ENCODE peak calls at places on chromosomes 12 and 14, in five cellular contexts. One of them, this sample, is unnamed. For H3K4me1, the result is how much of the 10 kb centered on the place peaks cover.

GRCh38 chr12:67792185-67792584 is 143.6 kb downstream of the DYRK2 start:
- DNase-seq in SK-N-SH: no peak
- DNase-seq in GM12878: no peak
- DNase-seq in H1: peak
- DNase-seq in K562: no peak
- DNase-seq in this sample: no peak

GRCh38 chr12:122125452-122126341 is 47.1 kb downstream of the MLXIP start:
- DNase-seq in SK-N-SH: no peak
- DNase-seq in H1: no peak
- DNase-seq in GM12878: no peak
- DNase-seq in K562: no peak
- DNase-seq in this sample: no peak

GRCh38 chr12:71392521-71393145 is 47.0 kb upstream of the LGR5 start:
- DNase-seq in GM12878: peak
- DNase-seq in H1: no peak
- DNase-seq in K562: peak
- DNase-seq in SK-N-SH: peak
- DNase-seq in this sample: peak

GRCh38 chr12:61546296-61546695 is 713.9 kb upstream of the USP15 start:
- DNase-seq in SK-N-SH: no peak
- DNase-seq in GM12878: no peak
- DNase-seq in H1: no peak
- DNase-seq in K562: no peak
- DNase-seq in this sample: no peak

GRCh38 chr12:40208707-40209106 is 16.1 kb upstream of the LRRK2 start:
- DNase-seq in H1: no peak
- DNase-seq in SK-N-SH: no peak
- DNase-seq in K562: no peak
- DNase-seq in GM12878: no peak
- DNase-seq in this sample: no peak

GRCh38 chr12:40738856-40739255 is 46.6 kb downstream of the CNTN1 start:
- DNase-seq in H1: no peak
- DNase-seq in K562: no peak
- DNase-seq in GM12878: no peak
- DNase-seq in SK-N-SH: no peak
- DNase-seq in this sample: no peak

GRCh38 chr12:20220339-20220738 is 148.0 kb upstream of the PDE3A start:
- DNase-seq in K562: no peak
- DNase-seq in SK-N-SH: no peak
- DNase-seq in H1: no peak
- DNase-seq in GM12878: peak
- DNase-seq in this sample: no peak

GRCh38 chr14:51732494-51733080 is 80.9 kb downstream of the FRMD6 start:
- DNase-seq in K562: no peak
- DNase-seq in SK-N-SH: no peak
- DNase-seq in H1: no peak
- DNase-seq in GM12878: no peak
- DNase-seq in this sample: no peak

GRCh38 chr12:70321182-70321581 is 44.9 kb upstream of the KCNMB4 start:
- DNase-seq in H1: no peak
- DNase-seq in GM12878: no peak
- DNase-seq in K562: peak
- DNase-seq in SK-N-SH: no peak
- DNase-seq in this sample: no peak

GRCh38 chr12:12985817-12986408 is 14.2 kb downstream of the HEBP1 start:
- DNase-seq in K562: peak
- DNase-seq in GM12878: no peak
- DNase-seq in SK-N-SH: peak
- DNase-seq in H1: peak
- DNase-seq in this sample: peak

GRCh38 chr12:96425973-96426372 is 25.7 kb upstream of the CDK17 start:
- DNase-seq in K562: no peak
- DNase-seq in H1: no peak
- DNase-seq in GM12878: no peak
- DNase-seq in SK-N-SH: no peak
- DNase-seq in this sample: no peak
- TF ChIP-seq GABPA in K562: no peak
- TF ChIP-seq GABPA in H1: no peak
- TF ChIP-seq GABPA in GM12878: no peak
- TF ChIP-seq GABPA in SK-N-SH: no peak
- TF ChIP-seq GABPA in this sample: no peak

GRCh38 chr12:6692888-6693287 is 3.7 kb upstream of the ZNF384 start:
- DNase-seq in SK-N-SH: no peak
- DNase-seq in GM12878: no peak
- DNase-seq in K562: no peak
- DNase-seq in H1: no peak
- DNase-seq in this sample: no peak

GRCh38 chr12:6685814-6686213 is 3.4 kb downstream of the ZNF384 start:
- DNase-seq in K562: no peak
- DNase-seq in GM12878: no peak
- DNase-seq in H1: no peak
- DNase-seq in SK-N-SH: no peak
- DNase-seq in this sample: no peak

GRCh38 chr12:6688543-6688999 is 604 bp downstream of the ZNF384 start:
- DNase-seq in GM12878: peak
- DNase-seq in SK-N-SH: peak
- DNase-seq in H1: no peak
- DNase-seq in K562: no peak
- DNase-seq in this sample: no peak

GRCh38 chr12:6691473-6691872 is 2.3 kb upstream of the ZNF384 start:
- DNase-seq in SK-N-SH: no peak
- DNase-seq in GM12878: no peak
- DNase-seq in K562: no peak
- DNase-seq in H1: no peak
- DNase-seq in this sample: no peak

GRCh38 chr12:6689000-6689882 is at the start of gene ZNF384:
- DNase-seq in GM12878: peak
- DNase-seq in SK-N-SH: peak
- DNase-seq in H1: peak
- DNase-seq in K562: peak
- DNase-seq in this sample: peak
- TF ChIP-seq RFX5 in GM12878: peak
- TF ChIP-seq RFX5 in SK-N-SH: no peak
- TF ChIP-seq RFX5 in H1: no peak
- TF ChIP-seq RFX5 in K562: no peak
- TF ChIP-seq RFX5 in this sample: peak

GRCh38 chr14:99137001-99137700 is 134.8 kb downstream of the BCL11B start:
- DNase-seq in SK-N-SH: no peak
- DNase-seq in H1: no peak
- DNase-seq in GM12878: no peak
- DNase-seq in K562: no peak
- DNase-seq in this sample: no peak

GRCh38 chr14:99136047-99136400 is 136.0 kb downstream of the BCL11B start:
- DNase-seq in K562: no peak
- DNase-seq in H1: peak
- DNase-seq in SK-N-SH: no peak
- DNase-seq in GM12878: no peak
- DNase-seq in this sample: no peak

GRCh38 chr14:99138999-99139865 is 132.8 kb downstream of the BCL11B start:
- DNase-seq in GM12878: no peak
- DNase-seq in H1: no peak
- DNase-seq in K562: no peak
- DNase-seq in SK-N-SH: no peak
- DNase-seq in this sample: no peak

GRCh38 chr14:99136401-99136800 is 135.6 kb downstream of the BCL11B start:
- DNase-seq in K562: no peak
- DNase-seq in GM12878: no peak
- DNase-seq in SK-N-SH: no peak
- DNase-seq in H1: no peak
- DNase-seq in this sample: no peak

DNA sequence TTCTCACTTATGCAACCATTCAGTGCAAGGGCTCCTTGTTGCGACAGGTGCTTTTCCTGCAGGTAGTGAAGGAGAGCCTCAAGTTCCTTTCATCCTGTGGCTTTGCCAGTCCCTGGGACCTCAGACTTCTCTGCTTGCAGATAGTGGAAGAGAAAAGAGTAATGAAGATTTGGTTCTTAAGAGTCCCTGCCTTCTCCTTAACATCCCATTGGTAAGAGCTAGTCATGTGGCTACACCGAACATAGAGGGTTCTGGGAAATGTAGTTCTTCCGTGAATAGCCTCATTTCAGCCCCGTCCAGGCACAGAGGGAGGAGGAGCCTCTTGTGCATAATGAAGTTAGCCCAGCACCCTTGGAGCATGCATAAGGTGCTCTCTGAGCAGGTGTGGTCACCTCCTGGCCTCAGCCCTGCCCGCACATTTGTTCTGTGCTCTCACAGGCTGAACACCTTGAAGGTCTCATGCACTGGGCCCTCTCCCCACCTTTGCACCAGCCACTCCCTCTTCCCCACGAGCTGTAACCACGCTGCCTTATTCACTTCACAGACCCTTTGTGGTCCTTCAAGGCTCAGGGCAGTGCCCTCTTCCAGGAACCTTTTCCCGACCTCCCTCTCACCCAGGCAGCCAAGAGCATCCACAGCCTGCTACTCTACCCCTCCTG is 134.0 kb downstream of the BCL11B start:
- DNase-seq in H1: peak
- DNase-seq in SK-N-SH: no peak
- DNase-seq in K562: peak
- DNase-seq in GM12878: no peak
- DNase-seq in this sample: no peak
- H3K4me1 ChIP-seq in H1: under half
- H3K4me1 ChIP-seq in SK-N-SH: under half
- H3K4me1 ChIP-seq in K562: under half
- H3K4me1 ChIP-seq in GM12878: under half
- H3K4me1 ChIP-seq in this sample: under half

GRCh38 chr14:48936352-48936751 is 649.8 kb downstream of the RPS29 start:
- DNase-seq in H1: no peak
- DNase-seq in SK-N-SH: peak
- DNase-seq in K562: no peak
- DNase-seq in GM12878: no peak
- DNase-seq in this sample: no peak

GRCh38 chr14:48937796-48938195 is 648.4 kb downstream of the RPS29 start:
- DNase-seq in H1: no peak
- DNase-seq in GM12878: no peak
- DNase-seq in SK-N-SH: peak
- DNase-seq in K562: no peak
- DNase-seq in this sample: no peak

GRCh38 chr14:48936881-48937280 is 649.3 kb downstream of the RPS29 start:
- DNase-seq in H1: no peak
- DNase-seq in GM12878: no peak
- DNase-seq in K562: no peak
- DNase-seq in SK-N-SH: no peak
- DNase-seq in this sample: no peak
- TF ChIP-seq GABPA in H1: no peak
- TF ChIP-seq GABPA in GM12878: no peak
- TF ChIP-seq GABPA in K562: no peak
- TF ChIP-seq GABPA in SK-N-SH: no peak
- TF ChIP-seq GABPA in this sample: no peak

GRCh38 chr12:132570635-132571034 is 39.7 kb downstream of the LRCOL1 start:
- DNase-seq in GM12878: no peak
- DNase-seq in SK-N-SH: no peak
- DNase-seq in K562: no peak
- DNase-seq in H1: no peak
- DNase-seq in this sample: no peak

GRCh38 chr12:132571598-132571997 is 38.8 kb downstream of the LRCOL1 start:
- DNase-seq in SK-N-SH: no peak
- DNase-seq in GM12878: no peak
- DNase-seq in H1: no peak
- DNase-seq in K562: no peak
- DNase-seq in this sample: no peak

GRCh38 chr12:132572801-132573760 is 37.3 kb downstream of the LRCOL1 start:
- DNase-seq in GM12878: no peak
- DNase-seq in K562: no peak
- DNase-seq in SK-N-SH: no peak
- DNase-seq in H1: no peak
- DNase-seq in this sample: no peak

GRCh38 chr12:132571051-132571450 is 39.3 kb downstream of the LRCOL1 start:
- DNase-seq in K562: no peak
- DNase-seq in GM12878: no peak
- DNase-seq in SK-N-SH: no peak
- DNase-seq in H1: no peak
- DNase-seq in this sample: no peak

DNA sequence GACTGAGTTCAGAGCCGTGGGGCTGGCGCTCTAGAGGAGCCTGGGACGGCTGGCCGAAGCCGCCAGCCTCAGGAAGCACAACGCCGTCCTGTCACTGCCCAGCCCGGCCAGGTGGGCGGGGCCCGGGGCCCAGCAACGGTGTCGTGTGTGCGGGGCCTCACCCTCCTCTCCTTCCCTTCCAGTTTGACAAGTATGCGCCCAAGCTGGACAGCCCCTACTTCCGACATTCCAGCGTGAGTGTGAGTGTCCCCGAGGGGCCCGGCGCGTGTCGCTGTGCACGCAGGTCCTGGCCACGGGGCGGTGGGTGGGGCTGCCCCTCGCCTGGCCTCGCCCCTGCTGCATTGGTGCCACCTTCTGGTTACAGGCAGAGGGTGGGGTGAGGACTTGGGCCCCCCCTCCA is 38.3 kb downstream of the LRCOL1 start:
- DNase-seq in SK-N-SH: no peak
- DNase-seq in H1: no peak
- DNase-seq in GM12878: no peak
- DNase-seq in K562: no peak
- DNase-seq in this sample: no peak
- TF ChIP-seq RFX5 in SK-N-SH: no peak
- TF ChIP-seq RFX5 in H1: no peak
- TF ChIP-seq RFX5 in GM12878: no peak
- TF ChIP-seq RFX5 in K562: no peak
- TF ChIP-seq RFX5 in this sample: no peak

GRCh38 chr14:47959753-47960152 is 284.3 kb upstream of the MDGA2 start:
- DNase-seq in GM12878: no peak
- DNase-seq in H1: no peak
- DNase-seq in SK-N-SH: no peak
- DNase-seq in K562: no peak
- DNase-seq in this sample: no peak
- H3K4me1 ChIP-seq in GM12878: under half
- H3K4me1 ChIP-seq in H1: under half
- H3K4me1 ChIP-seq in SK-N-SH: under half
- H3K4me1 ChIP-seq in K562: under half
- H3K4me1 ChIP-seq in this sample: under half

DNA sequence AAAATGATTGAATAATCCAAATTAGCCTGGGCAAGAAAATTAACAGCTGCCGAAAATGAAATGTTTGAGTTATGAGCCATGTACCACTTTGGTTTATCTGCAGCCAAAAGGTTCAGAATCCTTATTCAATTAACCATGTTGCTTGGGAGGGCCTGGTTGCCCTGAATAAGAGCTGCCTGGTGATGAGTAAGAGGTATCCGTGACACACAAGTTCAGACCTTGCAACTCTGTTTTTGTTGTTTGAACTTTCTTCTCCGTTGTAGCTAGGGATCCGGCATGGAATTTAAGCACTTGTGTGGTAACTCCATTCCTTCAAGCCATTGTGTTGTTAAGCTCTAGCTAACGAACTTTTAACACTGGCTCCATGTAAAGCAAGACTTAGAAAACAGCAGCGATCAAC is 35.7 kb downstream of the FOXA1 start:
- DNase-seq in K562: no peak
- DNase-seq in GM12878: no peak
- DNase-seq in SK-N-SH: no peak
- DNase-seq in H1: no peak
- DNase-seq in this sample: no peak
- TF ChIP-seq GABPA in K562: no peak
- TF ChIP-seq GABPA in GM12878: no peak
- TF ChIP-seq GABPA in SK-N-SH: no peak
- TF ChIP-seq GABPA in H1: no peak
- TF ChIP-seq GABPA in this sample: no peak

This sample was measured in HepG2.